ENCODE peak calls at places on chromosomes 5 and 9, in five cellular contexts. D is AG10803, N is heart left ventricle, J is foreskin fibroblast, O is neuronal stem cell. L is an unnamed sample.

GRCh38 chr5:158382473-158382872 is 523.5 kb upstream of the CLINT1 start:
- DNase-seq in D (peak; percentile 96), N (peak; percentile 54), J (peak; percentile 98), O (no peak), L (no peak)

GRCh38 chr9:36327903-36328302 is 69.7 kb upstream of the GNE start:
- DNase-seq in D (peak; percentile 35), N (no peak), J (peak; percentile 60), O (no peak), L (no peak)

GRCh38 chr9:134663084-134663483 is 21.5 kb downstream of the COL5A1 start:
- DNase-seq in D (no peak), N (no peak), J (no peak), O (no peak), L (no peak)

GRCh38 chr5:41869739-41870620 is at the start of gene OXCT1:
- DNase-seq in D (peak; percentile 74), N (peak; percentile 78), J (peak; percentile 95), O (peak; percentile 76), L (peak; percentile 96)

GRCh38 chr5:84306617-84307016 is 78.1 kb downstream of the EDIL3 start:
- DNase-seq in D (no peak), N (no peak), J (no peak), O (no peak), L (no peak)

GRCh38 chr5:96565843-96566242 is 96.3 kb upstream of the CAST start:
- DNase-seq in D (peak; percentile 67), N (no peak), J (peak; percentile 88), O (no peak), L (no peak)

GRCh38 chr9:81653240-81653639 is 36.1 kb downstream of the TLE1 start:
- DNase-seq in D (no peak), N (no peak), J (peak; percentile 49), O (no peak), L (no peak)

GRCh38 chr5:78577051-78577807 is 71.3 kb downstream of the LHFPL2 start:
- DNase-seq in D (no peak), N (no peak), J (peak; percentile 47), O (no peak), L (no peak)

GRCh38 chr5:33890633-33891032 is 1.2 kb downstream of the ADAMTS12 start:
- DNase-seq in D (peak; percentile 38), N (no peak), J (peak; percentile 72), O (no peak), L (peak; percentile 5)

GRCh38 chr5:150184006-150184405 is 5.9 kb upstream of the SLC6A7 start:
- DNase-seq in D (no peak), N (no peak), J (no peak), O (no peak), L (no peak)

GRCh38 chr9:9615086-9615485 is 997.7 kb downstream of the PTPRD start:
- DNase-seq in D (no peak), N (no peak), J (no peak), O (no peak), L (no peak)

GRCh38 chr9:70835323-70835722 is 286.1 kb downstream of the TRPM3 start:
- DNase-seq in D (no peak), N (no peak), J (peak; percentile 85), O (no peak), L (no peak)

GRCh38 chr9:7266911-7267555 is 509.3 kb downstream of the KDM4C start:
- DNase-seq in D (no peak), N (no peak), J (no peak), O (peak; percentile 32), L (no peak)

GRCh38 chr9:27714388-27714787 is 141.1 kb upstream of the C9orf72 start:
- DNase-seq in D (no peak), N (no peak), J (no peak), O (no peak), L (no peak)

GRCh38 chr5:15695171-15695676 is 195.2 kb downstream of the FBXL7 start:
- DNase-seq in D (peak; percentile 63), N (no peak), J (peak; percentile 78), O (no peak), L (no peak)

GRCh38 chr9:1978941-1979340 is 36.2 kb upstream of the SMARCA2 start:
- DNase-seq in D (peak; percentile 96), N (no peak), J (peak; percentile 91), O (no peak), L (no peak)

GRCh38 chr5:22938373-22938772 is 85.2 kb upstream of the CDH12 start:
- DNase-seq in D (no peak), N (no peak), J (peak; percentile 7), O (no peak), L (no peak)

GRCh38 chr9:115393976-115394775 is 276.2 kb upstream of the TNC start:
- DNase-seq in D (peak; percentile 46), N (no peak), J (peak; percentile 38), O (no peak), L (no peak)

GRCh38 chr9:22216730-22217160 is 207.6 kb upstream of the CDKN2B start:
- DNase-seq in D (peak; percentile 82), N (no peak), J (peak; percentile 92), O (no peak), L (no peak)

GRCh38 chr5:178454821-178455479 is 135.2 kb downstream of the COL23A1 start:
- DNase-seq in D (no peak), N (no peak), J (no peak), O (no peak), L (no peak)

GRCh38 chr5:173231996-173232498 is 3.0 kb downstream of the NKX2-5 start:
- DNase-seq in D (no peak), N (no peak), J (no peak), O (no peak), L (no peak)

GRCh38 chr5:158154226-158155005 is 295.5 kb upstream of the CLINT1 start:
- DNase-seq in D (peak; percentile 91), N (peak; percentile 32), J (peak; percentile 93), O (no peak), L (no peak)

GRCh38 chr5:57447656-57448055 is 35.0 kb downstream of the ACTBL2 start:
- DNase-seq in D (peak; percentile 88), N (no peak), J (peak; percentile 69), O (no peak), L (no peak)

GRCh38 chr5:9037048-9037447 is 508.8 kb downstream of the SEMA5A start:
- DNase-seq in D (no peak), N (no peak), J (no peak), O (no peak), L (no peak)

GRCh38 chr5:123014689-123015088 is 21.8 kb downstream of the PPIC start:
- DNase-seq in D (no peak), N (no peak), J (no peak), O (no peak), L (no peak)

GRCh38 chr5:131263648-131264452 is at the start of gene CDC42SE2:
- DNase-seq in D (peak; percentile 76), N (peak; percentile 88), J (peak; percentile 96), O (peak; percentile 92), L (peak; percentile 90)

GRCh38 chr5:149439899-149440655 is 61.0 kb upstream of the IL17B start:
- DNase-seq in D (no peak), N (peak; percentile 21), J (peak; percentile 62), O (no peak), L (no peak)

GRCh38 chr5:80195837-80196400 is 59.9 kb downstream of the SERINC5 start:
- DNase-seq in D (peak; percentile 43), N (no peak), J (peak; percentile 82), O (no peak), L (no peak)

GRCh38 chr5:143435207-143435657 is 31.7 kb upstream of the NR3C1 start:
- DNase-seq in D (no peak), N (peak; percentile 17), J (peak; percentile 44), O (no peak), L (peak; percentile 61)

GRCh38 chr9:111937301-111937700 is 40.7 kb downstream of the UGCG start:
- DNase-seq in D (no peak), N (no peak), J (no peak), O (no peak), L (no peak)

GRCh38 chr9:13443380-13444271 is 164.1 kb upstream of the MPDZ start:
- DNase-seq in D (no peak), N (no peak), J (peak; percentile 8), O (no peak), L (no peak)
- H3K4me3 ChIP-seq in D (no peak overlapping the region), N (no peak overlapping the region), J (no peak overlapping the region), O (no peak overlapping the region), L (no peak overlapping the region)

DNA sequence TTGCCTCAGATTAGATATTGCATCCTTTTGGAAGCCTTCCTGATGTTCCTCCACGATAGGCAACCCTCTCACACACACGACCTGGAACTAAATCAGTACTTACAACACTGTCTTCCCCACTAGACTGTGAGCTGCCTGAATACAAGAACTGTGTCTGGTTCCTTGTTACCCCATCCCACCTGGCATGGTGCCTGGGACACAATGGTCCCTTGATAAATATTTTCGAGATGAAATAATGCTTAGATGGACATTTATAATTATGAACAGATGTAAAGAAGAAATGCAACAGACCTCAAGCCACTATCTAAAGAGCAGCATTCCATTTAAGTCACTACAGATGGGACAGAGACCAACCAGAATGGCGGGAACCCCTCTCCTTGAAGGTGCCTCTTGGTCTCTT is 33.4 kb downstream of the OR1J1 start:
- DNase-seq in D (peak; percentile 95), N (no peak), J (peak; percentile 97), O (no peak), L (no peak)
- H3K4me3 ChIP-seq in D (no peak overlapping the region), N (no peak overlapping the region), J (no peak overlapping the region), O (peak overlapping the region; percentile 32), L (no peak overlapping the region)

GRCh38 chr5:12323637-12324229 is 419.5 kb upstream of the CTNND2 start:
- DNase-seq in D (no peak), N (no peak), J (no peak), O (no peak), L (no peak)
- H3K4me3 ChIP-seq in D (no peak overlapping the region), N (no peak overlapping the region), J (no peak overlapping the region), O (no peak overlapping the region), L (no peak overlapping the region)

GRCh38 chr9:135696446-135696845 is 2.8 kb downstream of the SOHLH1 start:
- DNase-seq in D (no peak), N (no peak), J (no peak), O (no peak), L (no peak)

GRCh38 chr9:135693265-135693664 is 6.0 kb downstream of the SOHLH1 start:
- DNase-seq in D (no peak), N (no peak), J (no peak), O (no peak), L (no peak)

GRCh38 chr9:135693771-135694170 is 5.5 kb downstream of the SOHLH1 start:
- DNase-seq in D (no peak), N (no peak), J (no peak), O (no peak), L (no peak)

GRCh38 chr9:135695642-135696041 is 3.6 kb downstream of the SOHLH1 start:
- DNase-seq in D (no peak), N (no peak), J (no peak), O (no peak), L (no peak)

DNA sequence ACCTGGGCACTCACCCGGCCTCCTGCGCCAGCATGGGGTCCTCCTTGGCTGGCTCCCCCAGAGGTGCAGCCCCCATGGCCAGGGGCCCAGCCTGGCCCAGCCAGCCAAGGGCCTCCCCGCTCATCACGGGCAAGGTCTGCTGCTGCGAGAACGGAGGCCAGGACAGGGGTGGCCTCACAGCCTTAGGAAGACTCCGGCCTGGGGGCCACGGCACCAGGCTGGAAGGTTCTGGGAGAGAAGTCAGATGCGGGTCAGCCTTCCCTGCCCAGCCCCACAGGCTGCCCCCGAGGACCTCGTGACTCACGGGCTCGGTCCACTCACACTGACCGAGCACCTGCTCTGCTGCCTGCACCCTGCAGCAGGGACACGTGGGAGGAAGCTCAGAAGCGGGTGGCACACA is 4.2 kb downstream of the SOHLH1 start:
- DNase-seq in D (no peak), N (no peak), J (no peak), O (no peak), L (peak; percentile 12)
- H3K4me3 ChIP-seq in D (no peak overlapping the region), N (no peak overlapping the region), J (no peak overlapping the region), O (no peak overlapping the region), L (no peak overlapping the region)